ENCODE peak calls at places on chromosomes 4 and X, in ten cellular contexts. T is body of pancreas, R is pancreas, E is heart left ventricle, Q is GM12865, X is nephron progenitor cell, K is left lung, M is sigmoid colon, V is fibroblast of mammary gland, J is AG09319. H is an unnamed sample.

GRCh38 chrX:84710611-84711010 is 208.4 kb upstream of the HDX start:
- DNase-seq in R (no peak), Q (no peak), K (no peak), E (no peak), M (no peak), X (no peak), J (no peak), T (no peak), V (no peak), H (no peak)

GRCh38 chrX:123878177-123878576 is 18.3 kb downstream of the XIAP start:
- DNase-seq in E (no peak), Q (peak), K (no peak), T (no peak), V (peak), X (no peak), M (no peak), R (no peak), J (no peak), H (no peak)

GRCh38 chrX:47497274-47497673 is 14.3 kb upstream of the ZNF41 start:
- DNase-seq in X (no peak), M (no peak), E (no peak), V (peak), Q (no peak), K (no peak), T (no peak), J (no peak), R (no peak), H (no peak)

GRCh38 chrX:40272141-40272540 is 174.4 kb upstream of the BCOR start:
- DNase-seq in R (no peak), K (no peak), V (no peak), J (no peak), T (no peak), Q (no peak), X (no peak), E (no peak), M (no peak), H (no peak)

GRCh38 chrX:71400710-71401109 is 34.6 kb downstream of the TAF1 start:
- DNase-seq in M (no peak), T (no peak), R (no peak), X (no peak), Q (no peak), V (no peak), K (no peak), E (no peak), J (no peak), H (no peak)

GRCh38 chrX:28549839-28550238 is 37.4 kb upstream of the IL1RAPL1 start:
- DNase-seq in Q (no peak), J (no peak), M (no peak), X (no peak), T (no peak), E (no peak), K (no peak), R (no peak), V (no peak), H (no peak)

GRCh38 chr4:1669270-1669669 is 14.8 kb downstream of the FAM53A start:
- DNase-seq in J (no peak), M (no peak), Q (no peak), K (no peak), R (no peak), T (no peak), X (no peak), V (no peak), E (no peak), H (no peak)

GRCh38 chrX:130778773-130779172 is 124.2 kb downstream of the ENOX2 start:
- DNase-seq in X (no peak), R (no peak), M (no peak), E (no peak), Q (no peak), J (no peak), K (no peak), T (no peak), V (peak), H (no peak)

GRCh38 chr4:169940460-169940859 is 85.7 kb downstream of the MFAP3L start:
- DNase-seq in X (no peak), E (no peak), T (no peak), K (no peak), Q (no peak), J (no peak), M (no peak), V (no peak), R (no peak), H (no peak)

GRCh38 chrX:37370499-37371141 is 21.5 kb downstream of the PRRG1 start:
- DNase-seq in T (no peak), X (no peak), E (no peak), J (no peak), K (no peak), M (no peak), R (peak), Q (no peak), V (no peak), H (no peak)

GRCh38 chrX:46837543-46838481 is 969 bp downstream of the RP2 start:
- DNase-seq in X (no peak), V (peak), J (no peak), T (no peak), E (no peak), K (no peak), M (no peak), Q (peak), R (no peak), H (no peak)

GRCh38 chr4:143336828-143337599 is at the start of gene GAB1:
- DNase-seq in J (no peak), E (peak), T (peak), X (peak), K (peak), R (peak), V (peak), M (peak), Q (peak), H (peak)

GRCh38 chrX:19715711-19716638 is 171.4 kb downstream of the SH3KBP1 start:
- DNase-seq in J (no peak), E (no peak), T (no peak), V (no peak), K (no peak), M (no peak), R (no peak), X (no peak), Q (no peak), H (no peak)
- TF ChIP-seq CTCF in J (no peak), E (no peak), T (no peak), V (no peak), K (no peak), M (no peak), R (no peak), X (no peak), Q (no peak), H (no peak)

DNA sequence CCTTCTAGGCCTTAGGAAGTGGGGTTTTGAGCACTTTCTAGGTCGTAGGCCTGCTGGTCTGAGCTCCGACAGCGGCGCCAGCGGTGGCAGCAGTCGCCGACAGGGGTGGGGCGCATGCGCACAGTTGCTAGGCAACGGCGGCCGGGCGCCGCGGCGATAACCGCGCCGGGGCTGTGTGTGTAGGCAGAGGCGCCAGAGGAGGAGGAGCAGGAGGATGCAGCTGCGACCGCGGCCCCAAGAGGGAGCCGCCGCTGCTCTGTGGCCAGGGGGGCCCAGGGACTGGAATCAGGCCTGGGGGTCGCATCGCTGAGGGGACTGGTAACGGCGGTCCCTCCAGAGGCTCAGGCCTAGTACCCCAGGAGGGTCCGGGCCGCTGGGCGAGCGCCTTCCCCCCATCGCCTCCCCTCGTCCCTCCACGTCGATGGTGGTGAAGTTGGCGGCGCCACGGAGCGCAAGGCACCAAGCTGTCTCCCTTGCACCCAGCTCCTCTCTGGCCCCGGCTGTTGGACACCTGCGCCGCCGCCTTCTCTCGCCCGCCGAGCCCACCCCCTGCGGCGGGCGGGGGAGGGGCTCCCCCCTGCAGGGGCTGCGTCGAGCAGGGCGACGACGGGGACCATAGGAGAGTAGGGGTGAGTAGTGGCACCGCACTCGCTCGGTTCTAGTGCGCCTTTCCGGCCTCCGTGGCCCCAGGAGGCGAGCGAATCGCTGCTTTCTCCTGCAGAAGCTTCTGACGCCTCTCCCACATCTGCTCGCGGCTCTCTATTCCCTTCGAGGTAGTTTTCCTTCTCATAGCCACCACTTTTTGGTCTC is 58.6 kb upstream of the ZC4H2 start:
- DNase-seq in Q (peak), T (peak), X (peak), K (peak), J (peak), V (peak), M (peak), E (peak), R (peak), H (peak)
- TF ChIP-seq CTCF in Q (peak), T (peak), X (peak), K (no peak), J (peak), V (peak), M (peak), E (peak), R (peak), H (no peak)

DNA sequence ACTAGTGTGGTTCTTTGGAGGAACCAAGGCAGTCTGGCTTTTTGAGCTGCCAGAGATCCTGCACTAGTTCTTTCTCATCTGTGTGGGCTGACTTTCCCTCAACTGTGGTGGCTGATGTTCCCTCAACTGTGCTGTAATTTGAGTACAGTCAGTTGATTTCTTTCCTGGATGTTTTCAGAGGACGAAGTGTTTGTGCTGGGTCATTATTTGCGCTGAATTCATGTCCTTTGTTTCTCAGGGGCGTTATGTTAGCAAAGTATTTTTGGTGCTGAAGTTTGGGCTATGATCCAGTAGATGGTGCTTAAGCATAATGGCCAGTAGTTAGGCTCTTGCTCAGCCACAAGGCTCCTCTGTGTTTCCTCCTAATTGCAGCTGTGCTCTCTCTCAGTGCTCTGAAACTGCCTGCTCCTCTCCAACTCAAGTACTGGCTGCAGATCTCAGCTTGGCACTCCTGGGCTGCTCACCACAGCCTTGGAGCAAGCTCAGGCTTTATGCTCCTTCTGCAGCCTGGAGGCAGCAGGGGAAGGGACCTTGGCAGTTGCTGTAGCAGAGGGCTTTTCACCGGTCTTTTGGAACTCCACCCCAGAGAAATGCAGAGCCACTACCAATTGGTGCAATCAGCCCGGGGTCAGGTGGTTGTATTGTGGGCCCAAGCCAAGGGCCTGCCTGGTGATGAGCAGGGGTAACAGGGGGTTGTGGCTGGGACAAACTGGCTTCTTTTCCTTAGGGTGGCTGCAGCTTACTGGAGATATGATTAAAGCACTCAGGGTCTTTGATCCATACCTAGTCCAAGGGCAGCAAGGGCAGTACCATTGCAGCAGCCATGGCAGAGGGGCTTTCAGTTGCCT is 27.9 kb downstream of the ENPEP start:
- DNase-seq in T (peak), M (no peak), Q (peak), X (no peak), V (peak), R (no peak), J (no peak), K (no peak), E (no peak), H (no peak)
- TF ChIP-seq CTCF in T (no peak), M (no peak), Q (no peak), X (no peak), V (no peak), R (no peak), J (no peak), K (no peak), E (no peak), H (no peak)

GRCh38 chr4:47839259-47839658 is 1.4 kb upstream of the CORIN start:
- DNase-seq in V (peak), E (no peak), T (no peak), M (no peak), R (no peak), K (no peak), J (no peak), X (no peak), Q (peak), H (no peak)
- TF ChIP-seq CTCF in V (peak), E (peak), T (no peak), M (no peak), R (no peak), K (peak), J (peak), X (no peak), Q (peak), H (no peak)

GRCh38 chrX:104372547-104372946 is 117.8 kb upstream of the ESX1 start:
- DNase-seq in X (no peak), T (no peak), E (no peak), V (no peak), Q (no peak), J (no peak), K (no peak), M (no peak), R (no peak), H (no peak)

DNA sequence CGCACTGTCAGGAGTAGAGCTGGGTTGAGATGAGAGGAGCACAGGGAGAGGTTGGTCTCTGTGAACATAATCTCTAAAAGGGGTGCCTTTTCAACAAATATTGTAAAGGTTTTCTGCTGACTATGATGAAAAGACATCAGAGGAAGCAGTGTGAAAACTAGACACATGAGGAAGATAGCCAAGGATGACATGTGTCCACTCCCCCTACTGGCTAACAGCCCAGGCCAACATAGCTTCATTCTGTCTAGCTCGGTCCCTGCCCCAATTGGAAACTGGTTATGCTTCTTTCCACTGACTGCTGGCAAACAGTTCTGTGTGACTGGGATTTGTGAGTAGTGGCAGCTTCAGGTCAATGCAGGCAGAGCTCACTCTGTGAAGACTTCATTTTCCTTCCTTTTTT is 115.4 kb upstream of the ESX1 start:
- DNase-seq in E (no peak), V (peak), T (no peak), M (no peak), J (no peak), K (no peak), Q (no peak), R (no peak), X (no peak), H (peak)
- TF ChIP-seq CTCF in E (no peak), V (peak), T (no peak), M (no peak), J (no peak), K (no peak), Q (no peak), R (no peak), X (no peak), H (no peak)

DNA sequence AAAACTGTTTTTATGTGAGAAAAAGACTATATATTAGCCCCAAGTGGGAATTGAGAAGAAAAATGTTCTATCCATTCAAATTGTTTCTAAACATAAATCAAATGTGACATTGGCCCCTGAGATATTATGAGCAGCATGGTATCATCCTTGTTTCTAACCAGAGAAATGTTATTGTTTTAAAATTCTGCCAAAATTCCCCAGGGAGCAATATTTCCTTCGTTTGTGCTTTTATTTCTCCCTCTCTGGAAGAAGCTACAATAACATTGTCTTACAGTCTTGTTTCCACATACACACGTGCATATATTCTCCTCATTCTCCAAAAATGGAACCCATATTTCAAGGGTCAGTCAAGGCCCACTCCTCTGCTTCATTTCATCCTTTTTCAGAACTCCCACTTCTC is 46.7 kb downstream of the MAGEB17 start:
- DNase-seq in M (no peak), V (peak), X (no peak), E (no peak), K (no peak), T (no peak), Q (no peak), J (no peak), R (no peak), H (no peak)
- TF ChIP-seq CTCF in M (no peak), V (no peak), X (no peak), E (no peak), K (no peak), T (no peak), Q (no peak), J (no peak), R (no peak), H (no peak)

GRCh38 chr4:77433102-77433733 is 172.4 kb upstream of the CXCL13 start:
- DNase-seq in K (no peak), R (no peak), E (no peak), V (peak), T (peak), X (peak), Q (peak), J (peak), M (no peak), H (peak)
- TF ChIP-seq CTCF in K (peak), R (peak), E (peak), V (peak), T (peak), X (peak), Q (peak), J (peak), M (peak), H (peak)

H was measured in Calu3.